ENCODE peak calls at places on chromosomes 11 and 22, in five cellular contexts. Z is stimulated activated CD8-positive, alpha-beta memory T cell treated with anti-CD3 and anti-CD28 coated beads, Interleukin-4, amount 100 ng/mL, for 48 hours; K is sciatic nerve; D is naive thymus-derived CD8-positive, alpha-beta T cell; Q is iPS-NIHi11. B is an unnamed sample.

GRCh38 chr11:133197425-133197824 is 334.9 kb downstream of the OPCML start:
- DNase-seq in Z (no peak), K (no peak), D (no peak), Q (no peak), B (no peak)

GRCh38 chr11:62383822-62384221 is 35.0 kb upstream of the SCGB1A1 start:
- DNase-seq in Z (no peak), K (peak), D (no peak), Q (no peak), B (no peak)

GRCh38 chr11:88329563-88330250 is 7.8 kb downstream of the CTSC start:
- DNase-seq in Z (no peak), K (no peak), D (no peak), Q (no peak), B (no peak)

GRCh38 chr22:45185718-45186511 is 22.2 kb downstream of the NUP50 start:
- DNase-seq in Z (no peak), K (no peak), D (no peak), Q (no peak), B (peak)

GRCh38 chr11:78281511-78281910 is 92.8 kb downstream of the USP35 start:
- DNase-seq in Z (no peak), K (no peak), D (no peak), Q (no peak), B (no peak)

GRCh38 chr11:12420706-12421105 is 43.3 kb downstream of the PARVA start:
- DNase-seq in Z (no peak), K (no peak), D (no peak), Q (no peak), B (no peak)

GRCh38 chr11:133810766-133811165 is 34.5 kb downstream of the SPATA19 start:
- DNase-seq in Z (no peak), K (no peak), D (no peak), Q (no peak), B (no peak)

GRCh38 chr11:132312161-132312560 is 941.7 kb downstream of the NTM start:
- DNase-seq in Z (no peak), K (no peak), D (no peak), Q (no peak), B (no peak)

GRCh38 chr11:68994161-68994890 is 13.5 kb upstream of the MRGPRD start:
- DNase-seq in Z (no peak), K (peak), D (no peak), Q (no peak), B (peak)

GRCh38 chr11:45025716-45026492 is 75.2 kb upstream of the TP53I11 start:
- DNase-seq in Z (no peak), K (peak), D (no peak), Q (no peak), B (peak)

GRCh38 chr11:115775846-115776245 is 271.6 kb upstream of the CADM1 start:
- DNase-seq in Z (no peak), K (no peak), D (no peak), Q (no peak), B (no peak)

GRCh38 chr11:87422566-87422965 is 384.8 kb downstream of the TMEM135 start:
- DNase-seq in Z (no peak), K (no peak), D (no peak), Q (no peak), B (no peak)

GRCh38 chr11:120167659-120168058 is 29.7 kb upstream of the TRIM29 start:
- DNase-seq in Z (no peak), K (no peak), D (no peak), Q (no peak), B (no peak)

GRCh38 chr11:1130276-1131032 is 27.3 kb upstream of the MUC5AC start:
- DNase-seq in Z (peak), K (no peak), D (no peak), Q (no peak), B (no peak)

GRCh38 chr22:43853328-43853931 is 8.9 kb downstream of the SULT4A1 start:
- DNase-seq in Z (no peak), K (peak), D (no peak), Q (no peak), B (peak)

GRCh38 chr11:46017341-46017740 is 94.9 kb downstream of the LARGE2 start:
- DNase-seq in Z (no peak), K (no peak), D (no peak), Q (no peak), B (no peak)

GRCh38 chr22:44389926-44390925 is 77.5 kb upstream of the SHISAL1 start:
- DNase-seq in Z (no peak), K (peak), D (no peak), Q (no peak), B (peak)

GRCh38 chr11:34809191-34810106 is 106.7 kb downstream of the APIP start:
- DNase-seq in Z (no peak), K (no peak), D (no peak), Q (no peak), B (no peak)

B was measured in spleen.